ENCODE peak calls at places on chromosome 15, in nine cellular contexts. J is AG09319; Y is BJ; V is nephron progenitor cell; Q is CD4-positive, alpha-beta T cell; H is HTR-8/SVneo; Z is B cell; D is GM10248; T is breast epithelium. S is an unnamed sample.

GRCh38 chr15:36925671-36926421 is 174.5 kb downstream of the MEIS2 start:
- DNase-seq in J (no peak), Y (no peak), V (no peak), Q (no peak), H (no peak), Z (no peak), D (no peak), T (no peak), S (no peak)

GRCh38 chr15:26888761-26889160 is 21.9 kb downstream of the GABRA5 start:
- DNase-seq in J (no peak), Y (no peak), V (no peak), Q (no peak), H (no peak), Z (no peak), D (no peak), T (no peak), S (no peak)

GRCh38 chr15:70120954-70121655 is 23.4 kb upstream of the TLE3 start:
- DNase-seq in J (no peak), Y (no peak), V (no peak), Q (no peak), H (no peak), Z (no peak), D (no peak), T (no peak), S (no peak)

GRCh38 chr15:47803767-47804166 is 86.5 kb downstream of the SEMA6D start:
- DNase-seq in J (no peak), Y (no peak), V (no peak), Q (no peak), H (no peak), Z (no peak), D (no peak), T (no peak), S (no peak)

GRCh38 chr15:45429974-45430792 is 51.8 kb upstream of the GATM start:
- DNase-seq in J (peak), Y (no peak), V (peak), Q (peak), H (peak), Z (peak), D (peak), T (peak), S (peak)

GRCh38 chr15:61879219-61879618 is 181.0 kb downstream of the VPS13C start:
- DNase-seq in J (no peak), Y (no peak), V (no peak), Q (no peak), H (no peak), Z (no peak), D (no peak), T (peak), S (no peak)

GRCh38 chr15:58438956-58439355 is 7.2 kb downstream of the LIPC start:
- DNase-seq in J (no peak), Y (no peak), V (peak), Q (peak), H (peak), Z (no peak), D (peak), T (no peak), S (no peak)

GRCh38 chr15:55106155-55106554 is 90.6 kb downstream of the RSL24D1 start:
- DNase-seq in J (no peak), Y (no peak), V (no peak), Q (no peak), H (no peak), Z (no peak), D (no peak), T (no peak), S (no peak)

GRCh38 chr15:47673343-47673761 is 44.0 kb upstream of the SEMA6D start:
- DNase-seq in J (no peak), Y (no peak), V (no peak), Q (no peak), H (no peak), Z (no peak), D (no peak), T (no peak), S (no peak)